ENCODE peak calls at places on chromosomes 4 and X, in six cellular contexts. Y, G, O, Q, I and S are unnamed samples.

GRCh38 chrX:51024106-51024696 is 113.7 kb downstream of the BMP15 start:
- DNase-seq in Y (no peak), O (no peak), Q (no peak), G (no peak), I (no peak), S (no peak)

GRCh38 chr4:184265566-184266351 is 48.1 kb upstream of the ENPP6 start:
- DNase-seq in Y (no peak), I (no peak), G (no peak), O (no peak), Q (peak; percentile 49), S (no peak)

GRCh38 chr4:174600391-174600790 is 78.1 kb upstream of the HPGD start:
- DNase-seq in Q (no peak), Y (no peak), O (no peak), G (no peak), I (no peak), S (no peak)

GRCh38 chr4:102094474-102094873 is 250.8 kb downstream of the SLC39A8 start:
- DNase-seq in O (no peak), G (no peak), Q (no peak), Y (peak; percentile 24), I (no peak), S (peak; percentile 3)

GRCh38 chr4:180947421-180947820 is 1295.8 kb upstream of the TENM3 start:
- DNase-seq in Y (no peak), G (peak; percentile 80), O (no peak), I (no peak), Q (no peak), S (no peak)

GRCh38 chr4:77007358-77008230 is 58.0 kb downstream of the SEPTIN11 start:
- DNase-seq in G (no peak), Q (no peak), O (no peak), Y (no peak), I (no peak), S (no peak)

GRCh38 chr4:185011408-185011807 is 6.9 kb upstream of the HELT start:
- DNase-seq in O (no peak), Y (no peak), Q (no peak), G (peak; percentile 61), I (no peak), S (no peak)

GRCh38 chr4:69066945-69067344 is 29.3 kb upstream of the UGT2B7 start:
- DNase-seq in Q (no peak), O (no peak), Y (no peak), G (peak; percentile 21), I (no peak), S (no peak)

GRCh38 chr4:23818097-23818648 is 71.7 kb downstream of the PPARGC1A start:
- DNase-seq in I (peak; percentile 83), O (no peak), Y (no peak), Q (peak; percentile 8), G (no peak), S (no peak)

GRCh38 chrX:18461431-18461830 is 36.0 kb downstream of the CDKL5 start:
- DNase-seq in Y (no peak), G (peak; percentile 23), O (no peak), I (no peak), Q (no peak), S (peak; percentile 31)

GRCh38 chrX:45134303-45134702 is 66.4 kb downstream of the DIPK2B start:
- DNase-seq in O (no peak), Y (peak; percentile 24), Q (no peak), G (peak; percentile 66), I (no peak), S (peak; percentile 83)

GRCh38 chr4:14115106-14115505 is 487.6 kb upstream of the BOD1L1 start:
- DNase-seq in Q (no peak), I (no peak), O (no peak), G (no peak), Y (no peak), S (no peak)

GRCh38 chr4:61204353-61204752 is 4.2 kb downstream of the ADGRL3 start:
- DNase-seq in Q (no peak), G (no peak), O (no peak), I (no peak), Y (no peak), S (peak; percentile 74)

GRCh38 chr4:182929296-182929695 is 12.1 kb upstream of the DCTD start:
- DNase-seq in Y (no peak), G (no peak), O (no peak), I (no peak), Q (no peak), S (no peak)

GRCh38 chrX:52031371-52031770 is 37.6 kb downstream of the MAGED4B start:
- DNase-seq in Y (no peak), Q (no peak), G (peak; percentile 49), O (no peak), I (no peak), S (no peak)

GRCh38 chr4:54440394-54441223 is 211.5 kb downstream of the PDGFRA start:
- DNase-seq in Q (no peak), I (peak; percentile 24), G (peak; percentile 64), Y (no peak), O (no peak), S (peak; percentile 96)

GRCh38 chr4:157280673-157281072 is 60.1 kb downstream of the GRIA2 start:
- DNase-seq in I (no peak), Q (no peak), G (no peak), Y (no peak), O (no peak), S (no peak)

GRCh38 chr4:165131247-165131832 is 18.7 kb upstream of the TMEM192 start:
- DNase-seq in I (peak; percentile 32), O (peak; percentile 72), G (peak; percentile 79), Q (peak; percentile 67), Y (peak; percentile 71), S (peak; percentile 83)

GRCh38 chrX:47706575-47706974 is 47.6 kb upstream of the UXT start:
- DNase-seq in Q (no peak), Y (no peak), G (no peak), I (no peak), O (no peak), S (no peak)

GRCh38 chrX:40167240-40168182 is 69.8 kb upstream of the BCOR start:
- DNase-seq in Q (peak; percentile 44), G (no peak), Y (peak; percentile 13), I (peak; percentile 16), O (no peak), S (no peak)

GRCh38 chrX:34880656-34881055 is 61.9 kb upstream of the FAM47B start:
- DNase-seq in Y (no peak), G (no peak), O (no peak), I (no peak), Q (no peak), S (no peak)

GRCh38 chr4:53767503-53767902 is 176.2 kb upstream of the LNX1 start:
- DNase-seq in Q (no peak), O (no peak), G (no peak), I (no peak), Y (no peak), S (no peak)

GRCh38 chr4:113996599-113997177 is 17.2 kb upstream of the ARSJ start:
- DNase-seq in Q (no peak), O (no peak), Y (no peak), G (no peak), I (peak; percentile 7), S (no peak)

GRCh38 chrX:13463608-13464007 is 105.8 kb upstream of the EGFL6 start:
- DNase-seq in O (no peak), G (no peak), I (peak; percentile 62), Q (peak; percentile 49), Y (no peak), S (no peak)

GRCh38 chr4:59814402-59814801 is 1385.7 kb upstream of the ADGRL3 start:
- DNase-seq in Y (no peak), I (no peak), Q (no peak), O (no peak), G (no peak), S (no peak)